ENCODE peak calls at places on chromosomes 13 and 19, in seven cellular contexts. E is GM12891, U is hippocampal formation, P is EL, Q is mucosa of gallbladder, T is cardiac fibroblast, J is AG09319. R is an unnamed sample.

GRCh38 chr19:33547676-33548075 is 26.1 kb upstream of the PEPD start:
- DNase-seq in E (no peak), U (no peak), P (no peak), Q (no peak), T (no peak), J (no peak), R (no peak)

GRCh38 chr13:112825875-112826274 is 136.0 kb downstream of the ATP11A start:
- DNase-seq in E (no peak), U (no peak), P (no peak), Q (no peak), T (no peak), J (no peak), R (no peak)

GRCh38 chr19:49058592-49058991 is 1.0 kb upstream of the CGB7 start:
- DNase-seq in E (no peak), U (no peak), P (peak), Q (no peak), T (no peak), J (no peak), R (no peak)

GRCh38 chr19:3683405-3683865 is 16.8 kb downstream of the PIP5K1C start:
- DNase-seq in E (no peak), U (no peak), P (peak), Q (no peak), T (peak), J (no peak), R (no peak)

GRCh38 chr13:21997726-21998125 is 326.9 kb downstream of the FGF9 start:
- DNase-seq in E (no peak), U (no peak), P (no peak), Q (no peak), T (no peak), J (no peak), R (no peak)

GRCh38 chr13:73000027-73000674 is 58.7 kb upstream of the KLF5 start:
- DNase-seq in E (no peak), U (no peak), P (no peak), Q (no peak), T (peak), J (no peak), R (no peak)

GRCh38 chr19:47315125-47315821 is 5.6 kb downstream of the C5AR1 start:
- DNase-seq in E (no peak), U (no peak), P (peak), Q (peak), T (peak), J (peak), R (peak)

GRCh38 chr19:11345122-11345752 is 831 bp downstream of the TMEM205 start:
- DNase-seq in E (no peak), U (no peak), P (no peak), Q (no peak), T (no peak), J (no peak), R (no peak)

GRCh38 chr13:93614776-93615175 is 388.2 kb downstream of the GPC6 start:
- DNase-seq in E (no peak), U (no peak), P (no peak), Q (no peak), T (no peak), J (no peak), R (no peak)

GRCh38 chr13:54184576-54184975 is 1156.0 kb downstream of the OLFM4 start:
- DNase-seq in E (no peak), U (no peak), P (no peak), Q (no peak), T (no peak), J (no peak), R (no peak)

GRCh38 chr19:46386151-46386550 is 27.2 kb downstream of the CCDC8 start:
- DNase-seq in E (no peak), U (no peak), P (no peak), Q (no peak), T (no peak), J (no peak), R (no peak)

GRCh38 chr13:110640591-110641029 is 25.3 kb downstream of the NAXD start:
- DNase-seq in E (no peak), U (no peak), P (no peak), Q (no peak), T (peak), J (no peak), R (no peak)

GRCh38 chr19:1252221-1252817 is 3.9 kb downstream of the MIDN start:
- DNase-seq in E (no peak), U (peak), P (peak), Q (peak), T (peak), J (peak), R (no peak)

GRCh38 chr19:2212861-2213711 is 23.0 kb downstream of the PLEKHJ1 start:
- DNase-seq in E (no peak), U (no peak), P (no peak), Q (peak), T (no peak), J (no peak), R (no peak)

GRCh38 chr13:73325351-73326214 is 266.8 kb downstream of the KLF5 start:
- DNase-seq in E (no peak), U (no peak), P (no peak), Q (peak), T (peak), J (no peak), R (no peak)

GRCh38 chr19:47765522-47766358 is 12.8 kb upstream of the SELENOW start:
- DNase-seq in E (no peak), U (peak), P (peak), Q (peak), T (peak), J (no peak), R (no peak)

GRCh38 chr19:2557093-2557440 is 81.1 kb downstream of the GADD45B start:
- DNase-seq in E (no peak), U (no peak), P (no peak), Q (no peak), T (no peak), J (no peak), R (no peak)

GRCh38 chr13:30051531-30052060 is 201.2 kb upstream of the UBL3 start:
- DNase-seq in E (no peak), U (no peak), P (no peak), Q (no peak), T (no peak), J (no peak), R (no peak)

GRCh38 chr19:30590596-30591229 is 218.5 kb downstream of the ZNF536 start:
- DNase-seq in E (no peak), U (peak), P (no peak), Q (no peak), T (no peak), J (no peak), R (no peak)

GRCh38 chr13:88246239-88246638 is 575.1 kb downstream of the SLITRK5 start:
- DNase-seq in E (no peak), U (no peak), P (no peak), Q (no peak), T (no peak), J (no peak), R (no peak)

GRCh38 chr19:18173572-18174294 is at the start of gene IFI30:
- DNase-seq in E (peak), U (no peak), P (peak), Q (peak), T (peak), J (no peak), R (no peak)

GRCh38 chr13:106989866-106990265 is 421.9 kb upstream of the ARGLU1 start:
- DNase-seq in E (no peak), U (no peak), P (no peak), Q (no peak), T (no peak), J (no peak), R (no peak)

GRCh38 chr19:58059003-58059671 is at the start of gene ZNF135:
- DNase-seq in E (no peak), U (peak), P (peak), Q (peak), T (peak), J (peak), R (peak)

GRCh38 chr19:53980553-53981407 is 10.7 kb upstream of the CACNG6 start:
- DNase-seq in E (no peak), U (no peak), P (peak), Q (no peak), T (peak), J (no peak), R (no peak)

GRCh38 chr13:111210488-111210887 is 95.4 kb downstream of the ARHGEF7 start:
- DNase-seq in E (no peak), U (peak), P (peak), Q (no peak), T (peak), J (no peak), R (peak)

GRCh38 chr19:6740589-6741348 is 1.3 kb downstream of the TRIP10 start:
- DNase-seq in E (no peak), U (no peak), P (peak), Q (no peak), T (peak), J (no peak), R (no peak)

GRCh38 chr19:27962260-27962659 is 1250.7 kb downstream of the UQCRFS1 start:
- DNase-seq in E (no peak), U (no peak), P (no peak), Q (no peak), T (peak), J (no peak), R (no peak)

R was measured in AG04450.